ENCODE peak calls at places on chromosomes 11 and 22, in five cellular contexts. F is cardiac fibroblast, O is testis, Y is AG04449, H is NB4. D is an unnamed sample.

GRCh38 chr22:50567721-50568252 is 5.1 kb upstream of the SYCE3 start:
- DNase-seq in F (no peak), O (no peak), Y (no peak), H (no peak), D (no peak)

GRCh38 chr11:112440518-112440917 is 179.9 kb upstream of the PLET1 start:
- DNase-seq in F (no peak), O (no peak), Y (no peak), H (no peak), D (no peak)

GRCh38 chr11:10809373-10810199 is 860 bp upstream of the EIF4G2 start:
- DNase-seq in F (peak; percentile 84), O (peak; percentile 59), Y (no peak), H (no peak), D (peak; percentile 23)

GRCh38 chr11:109309153-109309552 is 112.8 kb upstream of the C11orf87 start:
- DNase-seq in F (peak; percentile 27), O (no peak), Y (no peak), H (no peak), D (no peak)

GRCh38 chr11:75498556-75499255 is 27.0 kb downstream of the GDPD5 start:
- DNase-seq in F (peak; percentile 14), O (no peak), Y (no peak), H (no peak), D (no peak)

GRCh38 chr22:19407649-19408606 is 23.6 kb downstream of the HIRA start:
- DNase-seq in F (peak; percentile 16), O (no peak), Y (no peak), H (no peak), D (no peak)

GRCh38 chr11:134510641-134511040 is 98.6 kb upstream of the B3GAT1 start:
- DNase-seq in F (no peak), O (no peak), Y (no peak), H (no peak), D (no peak)

GRCh38 chr22:33474587-33474986 is 416.4 kb upstream of the SYN3 start:
- DNase-seq in F (no peak), O (no peak), Y (no peak), H (no peak), D (no peak)

GRCh38 chr11:3920148-3920852 is 64.8 kb downstream of the STIM1 start:
- DNase-seq in F (peak; percentile 79), O (no peak), Y (no peak), H (peak; percentile 86), D (no peak)

GRCh38 chr11:116786966-116787365 is 857 bp downstream of the ZPR1 start:
- DNase-seq in F (no peak), O (no peak), Y (no peak), H (no peak), D (no peak)

GRCh38 chr22:46293591-46294260 is 2.9 kb upstream of the GTSE1 start:
- DNase-seq in F (peak; percentile 22), O (peak; percentile 58), Y (peak; percentile 21), H (peak; percentile 50), D (no peak)

GRCh38 chr11:125273519-125274000 is 109.0 kb downstream of the PKNOX2 start:
- DNase-seq in F (no peak), O (no peak), Y (no peak), H (no peak), D (no peak)

GRCh38 chr11:130077671-130078468 is 8.2 kb downstream of the APLP2 start:
- DNase-seq in F (no peak), O (no peak), Y (no peak), H (no peak), D (no peak)

GRCh38 chr22:37968452-37969251 is 15.2 kb downstream of the POLR2F start:
- DNase-seq in F (no peak), O (no peak), Y (no peak), H (no peak), D (no peak)

GRCh38 chr22:28909375-28909774 is 26.0 kb downstream of the ZNRF3 start:
- DNase-seq in F (peak; percentile 38), O (peak; percentile 75), Y (no peak), H (no peak), D (no peak)

GRCh38 chr11:250740-251299 is 14.0 kb downstream of the PSMD13 start:
- DNase-seq in F (peak; percentile 73), O (peak; percentile 77), Y (no peak), H (peak; percentile 72), D (peak; percentile 35)

GRCh38 chr22:30325724-30326703 is 727 bp downstream of the TBC1D10A start:
- DNase-seq in F (no peak), O (peak; percentile 58), Y (no peak), H (no peak), D (no peak)

GRCh38 chr11:85540635-85541034 is 86.5 kb downstream of the DLG2 start:
- DNase-seq in F (no peak), O (peak; percentile 15), Y (no peak), H (no peak), D (no peak)

GRCh38 chr11:113555071-113555739 is 80.0 kb upstream of the DRD2 start:
- DNase-seq in F (no peak), O (no peak), Y (no peak), H (no peak), D (no peak)

GRCh38 chr11:122180435-122180834 is 64.4 kb upstream of the BLID start:
- DNase-seq in F (peak; percentile 100), O (no peak), Y (peak; percentile 95), H (peak; percentile 50), D (no peak)

GRCh38 chr11:103215812-103216211 is 106.6 kb downstream of the DYNC2H1 start:
- DNase-seq in F (peak; percentile 39), O (no peak), Y (no peak), H (no peak), D (no peak)

GRCh38 chr11:70029831-70030811 is 48.0 kb upstream of the ANO1 start:
- DNase-seq in F (no peak), O (no peak), Y (no peak), H (no peak), D (no peak)

GRCh38 chr11:12200359-12201015 is 90.1 kb downstream of the MICAL2 start:
- DNase-seq in F (peak; percentile 87), O (peak; percentile 89), Y (peak; percentile 95), H (no peak), D (no peak)

DNA sequence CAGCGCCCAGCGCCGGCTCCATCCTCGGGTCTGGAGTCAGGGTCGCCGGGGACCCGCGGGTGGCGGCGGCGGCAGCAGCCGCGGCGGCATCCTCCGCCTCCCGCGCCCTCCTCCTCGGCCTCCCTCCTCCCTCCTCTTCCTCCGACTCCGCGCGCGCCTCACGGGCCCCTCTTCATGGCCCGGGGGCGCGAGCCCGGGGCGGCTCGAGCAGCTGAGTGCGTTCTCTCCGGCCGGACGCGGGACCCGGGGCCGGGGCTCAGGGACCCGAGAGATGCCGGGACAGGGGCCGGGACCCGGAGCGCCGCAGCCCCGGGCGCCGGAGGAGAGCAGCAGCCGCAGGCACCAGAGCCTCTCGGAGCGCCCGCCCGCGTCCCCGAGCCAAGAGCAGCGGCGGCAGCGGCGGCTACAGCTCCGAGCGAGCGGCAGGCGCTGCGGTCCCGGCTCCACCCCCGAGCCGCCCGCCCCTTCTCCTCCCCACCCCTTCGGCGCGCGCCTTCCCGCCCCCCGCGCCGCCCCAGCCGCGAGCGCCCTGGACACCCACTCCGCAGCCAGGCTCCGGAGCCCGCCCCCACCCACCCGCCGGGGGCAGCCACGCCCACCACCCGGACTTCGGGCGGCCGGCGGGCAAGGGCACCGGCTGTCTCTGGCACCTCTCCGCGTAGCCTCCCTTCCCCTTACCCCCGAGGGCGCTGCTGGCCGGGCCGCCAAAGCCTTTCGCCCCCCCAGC is at the start of gene CHST1:
- DNase-seq in F (no peak), O (peak; percentile 41), Y (no peak), H (peak; percentile 24), D (no peak)
- TF ChIP-seq CTCF in F (no peak), O (no peak), Y (no peak), H (no peak), D (no peak)

GRCh38 chr22:21984793-21985192 is 2.2 kb upstream of the TOP3B start:
- DNase-seq in F (peak; percentile 57), O (peak; percentile 67), Y (no peak), H (peak; percentile 40), D (no peak)
- TF ChIP-seq CTCF in F (peak; percentile 71), O (no peak), Y (peak; percentile 31), H (peak; percentile 27), D (no peak)

DNA sequence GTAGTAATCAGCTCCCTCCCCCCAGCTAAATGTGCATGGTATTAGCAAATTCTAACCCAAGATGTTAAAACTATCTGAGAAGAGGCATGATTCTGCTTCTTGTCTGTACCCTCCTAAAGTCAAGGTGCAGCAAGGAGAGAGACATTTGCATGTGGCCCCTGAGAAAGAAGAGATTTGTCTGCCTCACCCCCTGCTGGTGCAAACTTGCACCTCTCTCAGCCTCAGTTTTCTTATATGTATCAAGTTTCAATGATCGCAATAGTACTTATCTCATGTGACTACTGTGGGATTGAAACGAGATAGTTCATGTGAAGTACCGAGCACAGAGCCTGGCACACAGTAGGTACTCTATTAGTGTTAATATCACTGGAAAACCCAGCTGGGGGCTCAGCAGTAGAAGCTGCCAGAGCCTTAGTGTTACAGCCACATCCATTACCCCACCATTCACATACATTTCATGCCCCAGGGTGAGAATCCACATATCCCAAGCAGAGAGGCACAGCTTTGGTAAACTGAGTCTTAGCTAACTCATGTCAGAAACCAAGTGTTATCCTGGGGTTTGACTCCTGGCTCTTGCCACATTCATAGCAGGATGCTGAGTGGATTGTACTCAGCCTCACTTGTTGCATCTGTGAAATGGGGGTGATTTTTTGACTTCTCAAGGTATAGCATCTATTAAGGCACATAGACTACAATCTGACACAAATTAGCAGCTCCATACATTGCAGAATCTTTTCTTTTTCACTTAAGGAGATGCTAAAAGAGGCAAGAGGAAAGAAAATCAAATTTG is 24.9 kb downstream of the CD44 start:
- DNase-seq in F (no peak), O (no peak), Y (no peak), H (no peak), D (no peak)
- TF ChIP-seq CTCF in F (peak; percentile 36), O (no peak), Y (no peak), H (no peak), D (no peak)

DNA sequence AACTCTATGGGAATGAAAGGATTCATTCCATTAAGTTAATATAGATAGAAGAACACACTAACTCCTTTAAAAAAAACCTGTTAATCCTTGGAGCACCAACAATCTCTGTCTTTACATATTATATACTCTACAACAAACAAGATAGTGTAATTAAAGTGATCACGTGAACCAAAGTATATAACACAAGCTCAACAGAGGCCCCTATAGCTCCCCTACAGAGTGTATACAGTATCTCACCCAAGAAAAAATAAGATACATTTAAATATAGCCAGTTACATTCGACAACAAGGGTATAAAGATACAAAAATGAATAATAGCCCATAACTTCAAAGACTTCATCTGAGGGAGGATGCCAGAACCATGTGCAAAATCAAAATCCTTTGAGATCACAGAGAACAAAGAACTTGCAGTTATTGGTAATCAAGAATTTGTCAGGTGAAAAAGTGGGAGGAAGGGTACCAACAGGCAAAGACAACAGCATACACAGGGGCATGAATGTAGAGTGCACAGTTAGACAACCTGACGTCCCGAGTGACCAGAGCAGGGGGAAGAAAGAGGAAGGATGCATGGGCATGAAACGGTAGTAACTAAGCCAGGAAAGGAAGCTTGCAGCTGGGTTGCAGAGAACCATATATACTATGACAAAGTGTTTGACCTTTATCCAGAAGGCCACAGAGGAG is 4.7 kb downstream of the FCHSD2 start:
- DNase-seq in F (no peak), O (no peak), Y (no peak), H (peak; percentile 66), D (no peak)
- TF ChIP-seq CTCF in F (no peak), O (no peak), Y (no peak), H (no peak), D (no peak)

D was measured in omental fat pad.